ENCODE peak calls at places on chromosomes 4 and X, in four cellular contexts. I is neural progenitor cell, P is SK-N-SH, L is hepatocyte. T is an unnamed sample.

GRCh38 chrX:9859711-9860555 is 73.7 kb downstream of the SHROOM2 start:
- DNase-seq in I (no peak), P (no peak), L (no peak), T (peak)

GRCh38 chr4:117661673-117662072 is 372.6 kb upstream of the NDST3 start:
- DNase-seq in I (no peak), P (no peak), L (no peak), T (no peak)

GRCh38 chr4:126906466-126906865 is 726.3 kb upstream of the INTU start:
- DNase-seq in I (peak), P (no peak), L (no peak), T (no peak)

GRCh38 chrX:29359276-29359675 is 772.0 kb downstream of the IL1RAPL1 start:
- DNase-seq in I (no peak), P (no peak), L (no peak), T (no peak)

GRCh38 chrX:118795528-118795927 is 28.1 kb upstream of the ZCCHC12 start:
- DNase-seq in I (no peak), P (no peak), L (no peak), T (no peak)

GRCh38 chr4:40848251-40848650 is 98.5 kb downstream of the NSUN7 start:
- DNase-seq in I (peak), P (no peak), L (no peak), T (no peak)

GRCh38 chrX:38959736-38960534 is 158.7 kb downstream of the MID1IP1 start:
- DNase-seq in I (no peak), P (no peak), L (no peak), T (no peak)

GRCh38 chr4:137819964-137820383 is 287.7 kb upstream of the PCDH18 start:
- DNase-seq in I (peak), P (peak), L (peak), T (peak)

GRCh38 chrX:67614414-67614813 is 70.6 kb downstream of the AR start:
- DNase-seq in I (no peak), P (no peak), L (no peak), T (peak)

GRCh38 chr4:104728380-104729122 is 233.9 kb upstream of the CXXC4 start:
- DNase-seq in I (no peak), P (no peak), L (peak), T (peak)

GRCh38 chr4:7107166-7107905 is 39.5 kb upstream of the GRPEL1 start:
- DNase-seq in I (no peak), P (peak), L (no peak), T (no peak)

GRCh38 chr4:189974056-189974455 is 33.4 kb downstream of the FRG1 start:
- DNase-seq in I (no peak), P (peak), L (no peak), T (peak)

GRCh38 chr4:152606800-152607577 is 71.1 kb upstream of the FBXW7 start:
- DNase-seq in I (peak), P (peak), L (no peak), T (peak)

GRCh38 chr4:158192439-158193158 is 17.7 kb upstream of the TMEM144 start:
- DNase-seq in I (no peak), P (no peak), L (no peak), T (no peak)

GRCh38 chrX:38400401-38400910 is 48.1 kb downstream of the OTC start:
- DNase-seq in I (no peak), P (no peak), L (no peak), T (no peak)

GRCh38 chr4:140163029-140163810 is 9.2 kb upstream of the MAML3 start:
- DNase-seq in I (peak), P (no peak), L (no peak), T (peak)

GRCh38 chrX:69137371-69137881 is 27.8 kb downstream of the PJA1 start:
- DNase-seq in I (peak), P (no peak), L (peak), T (peak)

GRCh38 chr4:4717692-4718091 is 141.8 kb upstream of the MSX1 start:
- DNase-seq in I (no peak), P (no peak), L (no peak), T (no peak)

GRCh38 chr4:81635747-81636146 is 164.0 kb upstream of the RASGEF1B start:
- DNase-seq in I (no peak), P (no peak), L (peak), T (no peak)

GRCh38 chrX:19721726-19722370 is 165.6 kb downstream of the SH3KBP1 start:
- DNase-seq in I (no peak), P (no peak), L (no peak), T (peak)

GRCh38 chr4:3286335-3287175 is 6.3 kb upstream of the RGS12 start:
- DNase-seq in I (no peak), P (no peak), L (no peak), T (no peak)

GRCh38 chr4:145043306-145043705 is 54.7 kb downstream of the ANAPC10 start:
- DNase-seq in I (peak), P (no peak), L (no peak), T (no peak)

GRCh38 chrX:78945186-78945912 is at the start of gene P2RY10:
- DNase-seq in I (no peak), P (no peak), L (no peak), T (no peak)

GRCh38 chr4:7208509-7209451 is 16.4 kb downstream of the SORCS2 start:
- DNase-seq in I (no peak), P (no peak), L (no peak), T (no peak)

GRCh38 chrX:48676893-48677270 is 6.7 kb upstream of the WAS start:
- DNase-seq in I (no peak), P (no peak), L (peak), T (peak)

GRCh38 chrX:129779747-129780146 is at the start of gene SASH3:
- DNase-seq in I (no peak), P (no peak), L (no peak), T (no peak)

GRCh38 chrX:114599903-114600302 is 16.0 kb downstream of the HTR2C start:
- DNase-seq in I (no peak), P (no peak), L (no peak), T (no peak)

DNA sequence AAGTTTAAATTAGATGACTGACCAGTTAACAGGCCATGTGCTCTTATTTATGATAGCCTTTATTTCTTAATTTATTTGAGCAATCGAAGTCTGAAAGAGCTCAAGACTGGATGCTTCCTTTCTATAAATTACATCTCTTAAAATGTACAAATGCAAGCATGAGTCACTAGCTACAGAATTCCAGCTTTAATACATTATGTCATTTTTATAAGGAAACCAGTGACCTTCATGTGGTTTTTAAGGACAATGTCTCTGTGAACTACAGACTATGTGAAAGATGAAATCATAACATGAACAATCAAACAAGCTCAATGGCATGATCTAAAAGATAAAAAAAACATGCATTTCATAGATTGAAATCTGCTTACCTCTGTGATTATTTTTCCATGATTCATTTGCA is 15.4 kb downstream of the HTR2C start:
- DNase-seq in I (no peak), P (no peak), L (no peak), T (no peak)
- H3K4me2 ChIP-seq in I (no peak), P (no peak), L (no peak), T (no peak)

GRCh38 chr4:57763070-57763469 is 652.9 kb upstream of the IGFBP7 start:
- DNase-seq in I (no peak), P (no peak), L (no peak), T (no peak)
- TF ChIP-seq EZH2phosphoT487 in I (no peak), P (no peak), L (no peak), T (no peak)

GRCh38 chrX:122850326-122850725 is 333.8 kb upstream of the GRIA3 start:
- DNase-seq in I (no peak), P (no peak), L (no peak), T (peak)

GRCh38 chrX:122857734-122858133 is 326.3 kb upstream of the GRIA3 start:
- DNase-seq in I (no peak), P (no peak), L (no peak), T (no peak)

GRCh38 chrX:122856205-122856604 is 327.9 kb upstream of the GRIA3 start:
- DNase-seq in I (no peak), P (no peak), L (no peak), T (no peak)
- H2AFZ ChIP-seq in I (no peak), P (no peak), L (no peak), T (no peak)

GRCh38 chr4:153809307-153809706 is 20.4 kb upstream of the SFRP2 start:
- DNase-seq in I (no peak), P (no peak), L (no peak), T (no peak)

GRCh38 chr4:153809916-153810810 is 21.3 kb upstream of the SFRP2 start:
- DNase-seq in I (no peak), P (no peak), L (no peak), T (no peak)

GRCh38 chr4:153804742-153805141 is 15.9 kb upstream of the SFRP2 start:
- DNase-seq in I (no peak), P (no peak), L (peak), T (no peak)

GRCh38 chr4:153808175-153808574 is 19.3 kb upstream of the SFRP2 start:
- DNase-seq in I (no peak), P (no peak), L (peak), T (no peak)

DNA sequence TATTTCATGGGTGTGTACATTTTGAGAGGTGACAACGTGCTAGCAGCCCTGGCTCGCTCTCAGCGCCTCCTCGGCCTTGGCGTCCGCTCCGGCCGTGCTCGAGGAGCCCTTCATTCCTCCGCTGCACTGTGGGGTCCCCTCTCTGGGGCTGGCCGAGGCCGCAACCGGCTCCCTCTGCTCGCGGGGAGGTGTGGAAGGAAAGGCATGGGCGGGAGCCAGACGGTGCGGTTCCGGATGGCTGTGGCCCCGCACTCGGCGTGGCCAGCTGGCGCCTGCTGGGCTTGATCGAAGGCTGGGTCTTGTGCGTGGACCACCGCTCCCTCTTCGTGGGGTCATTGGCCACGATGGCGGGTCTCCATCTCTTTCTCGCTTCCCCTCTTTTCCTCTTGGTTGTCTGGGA is 17.2 kb upstream of the SFRP2 start:
- DNase-seq in I (no peak), P (no peak), L (no peak), T (no peak)
- H3K4me2 ChIP-seq in I (no peak), P (no peak), L (no peak), T (no peak)

DNA sequence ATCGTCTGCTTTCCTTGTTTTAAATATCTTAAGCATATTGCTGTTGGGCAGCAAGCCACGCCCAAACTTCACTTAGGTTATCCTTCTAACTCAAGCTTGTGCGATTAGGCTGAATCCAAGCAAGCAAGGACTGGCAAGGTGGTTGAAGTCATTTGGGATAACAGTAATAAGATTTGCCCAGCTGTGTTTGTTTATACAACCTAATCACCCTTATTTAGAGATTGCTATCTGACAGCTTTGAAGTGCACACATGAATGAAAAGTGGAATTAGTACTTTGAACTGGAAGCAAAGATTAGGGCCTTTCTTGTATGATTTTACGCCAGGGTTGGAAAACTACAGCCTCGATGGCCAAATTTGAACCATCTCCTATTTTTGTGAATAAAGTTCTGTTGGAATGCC is 182.1 kb downstream of the ASB9 start:
- DNase-seq in I (no peak), P (no peak), L (peak), T (no peak)
- TF ChIP-seq EZH2phosphoT487 in I (no peak), P (no peak), L (no peak), T (no peak)

DNA sequence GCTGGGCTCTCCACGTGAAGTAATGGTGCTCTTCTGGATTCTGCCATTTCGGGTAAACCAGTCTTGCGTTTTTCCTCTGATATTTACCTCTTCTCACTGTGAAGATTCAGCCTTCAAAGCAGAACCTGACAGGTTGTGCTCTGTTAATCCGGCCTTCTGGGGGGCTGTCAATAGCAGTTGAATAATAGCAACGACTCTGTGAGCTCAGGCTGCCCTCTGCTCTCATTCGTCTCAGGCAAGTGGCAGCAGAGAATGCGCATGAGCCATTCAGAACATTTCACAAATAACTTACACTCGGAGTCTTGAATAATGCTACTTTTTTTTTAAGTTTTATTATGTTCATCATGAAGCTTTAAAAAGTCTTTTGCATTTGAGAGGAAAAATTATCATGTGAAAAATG is 354.1 kb upstream of the FAT1 start:
- DNase-seq in I (peak), P (no peak), L (no peak), T (no peak)
- H2AFZ ChIP-seq in I (peak), P (no peak), L (no peak), T (no peak)

T was measured in GM23248.